ENCODE peak calls at places on chromosomes 6 and 20, in seven cellular contexts. One of them, this sample, is unnamed.

GRCh38 chr6:111912904-111913303 is 39.7 kb upstream of the FYN start:
- DNase-seq in fibroblast of lung: no peak
- DNase-seq in PC-9: no peak
- DNase-seq in PC-3: no peak
- DNase-seq in neural progenitor cell: no peak
- DNase-seq in GM12878: no peak
- DNase-seq in HCT116: no peak
- DNase-seq in this sample: no peak

GRCh38 chr6:32116674-32117073 is 7.5 kb upstream of the TNXB start:
- DNase-seq in fibroblast of lung: no peak
- DNase-seq in PC-9: no peak
- DNase-seq in PC-3: peak; percentile 47
- DNase-seq in neural progenitor cell: peak; percentile 54
- DNase-seq in GM12878: no peak
- DNase-seq in HCT116: no peak
- DNase-seq in this sample: no peak

GRCh38 chr6:25630508-25631229 is 21.3 kb upstream of the SCGN start:
- DNase-seq in fibroblast of lung: no peak
- DNase-seq in PC-9: no peak
- DNase-seq in PC-3: no peak
- DNase-seq in neural progenitor cell: peak; percentile 65
- DNase-seq in GM12878: no peak
- DNase-seq in HCT116: no peak
- DNase-seq in this sample: no peak

GRCh38 chr6:101393291-101394251 is at the start of gene GRIK2:
- DNase-seq in fibroblast of lung: no peak
- DNase-seq in PC-9: peak; percentile 49
- DNase-seq in PC-3: peak; percentile 45
- DNase-seq in neural progenitor cell: peak; percentile 86
- DNase-seq in GM12878: no peak
- DNase-seq in HCT116: no peak
- DNase-seq in this sample: peak; percentile 46

GRCh38 chr6:137240168-137240567 is 21.0 kb upstream of the IFNGR1 start:
- DNase-seq in fibroblast of lung: peak; percentile 97
- DNase-seq in PC-9: no peak
- DNase-seq in PC-3: no peak
- DNase-seq in neural progenitor cell: no peak
- DNase-seq in GM12878: no peak
- DNase-seq in HCT116: no peak
- DNase-seq in this sample: peak; percentile 91

GRCh38 chr20:38418509-38419204 is 16.5 kb downstream of the SNHG17 start:
- DNase-seq in fibroblast of lung: peak; percentile 65
- DNase-seq in PC-9: no peak
- DNase-seq in PC-3: no peak
- DNase-seq in neural progenitor cell: no peak
- DNase-seq in GM12878: no peak
- DNase-seq in HCT116: no peak
- DNase-seq in this sample: no peak

GRCh38 chr6:147759088-147759487 is 250.6 kb downstream of the SAMD5 start:
- DNase-seq in fibroblast of lung: peak; percentile 90
- DNase-seq in PC-9: no peak
- DNase-seq in PC-3: no peak
- DNase-seq in neural progenitor cell: no peak
- DNase-seq in GM12878: no peak
- DNase-seq in HCT116: no peak
- DNase-seq in this sample: no peak

GRCh38 chr6:124792386-124792785 is 169.9 kb upstream of the RNF217 start:
- DNase-seq in fibroblast of lung: no peak
- DNase-seq in PC-9: no peak
- DNase-seq in PC-3: peak; percentile 37
- DNase-seq in neural progenitor cell: no peak
- DNase-seq in GM12878: no peak
- DNase-seq in HCT116: no peak
- DNase-seq in this sample: peak; percentile 60

GRCh38 chr6:157045831-157046454 is 268.8 kb downstream of the ARID1B start:
- DNase-seq in fibroblast of lung: peak; percentile 77
- DNase-seq in PC-9: no peak
- DNase-seq in PC-3: peak; percentile 60
- DNase-seq in neural progenitor cell: peak; percentile 49
- DNase-seq in GM12878: no peak
- DNase-seq in HCT116: peak; percentile 41
- DNase-seq in this sample: peak; percentile 50

GRCh38 chr20:19901226-19901625 is 115.9 kb upstream of the NAA20 start:
- DNase-seq in fibroblast of lung: peak; percentile 17
- DNase-seq in PC-9: no peak
- DNase-seq in PC-3: peak; percentile 58
- DNase-seq in neural progenitor cell: no peak
- DNase-seq in GM12878: no peak
- DNase-seq in HCT116: no peak
- DNase-seq in this sample: peak; percentile 20

GRCh38 chr20:64084209-64085152 is at the start of gene LKAAEAR1:
- DNase-seq in fibroblast of lung: no peak
- DNase-seq in PC-9: no peak
- DNase-seq in PC-3: no peak
- DNase-seq in neural progenitor cell: peak; percentile 59
- DNase-seq in GM12878: no peak
- DNase-seq in HCT116: no peak
- DNase-seq in this sample: no peak

GRCh38 chr6:3232017-3232838 is 4.8 kb upstream of the TUBB2B start:
- DNase-seq in fibroblast of lung: no peak
- DNase-seq in PC-9: no peak
- DNase-seq in PC-3: no peak
- DNase-seq in neural progenitor cell: peak; percentile 45
- DNase-seq in GM12878: no peak
- DNase-seq in HCT116: no peak
- DNase-seq in this sample: no peak

GRCh38 chr6:3229566-3230274 is 2.3 kb upstream of the TUBB2B start:
- DNase-seq in fibroblast of lung: no peak
- DNase-seq in PC-9: no peak
- DNase-seq in PC-3: no peak
- DNase-seq in neural progenitor cell: peak; percentile 75
- DNase-seq in GM12878: no peak
- DNase-seq in HCT116: no peak
- DNase-seq in this sample: no peak

GRCh38 chr6:3233321-3233720 is 5.9 kb upstream of the TUBB2B start:
- DNase-seq in fibroblast of lung: no peak
- DNase-seq in PC-9: no peak
- DNase-seq in PC-3: no peak
- DNase-seq in neural progenitor cell: no peak
- DNase-seq in GM12878: no peak
- DNase-seq in HCT116: no peak
- DNase-seq in this sample: no peak

GRCh38 chr6:3230275-3231212 is 3.1 kb upstream of the TUBB2B start:
- DNase-seq in fibroblast of lung: no peak
- DNase-seq in PC-9: no peak
- DNase-seq in PC-3: no peak
- DNase-seq in neural progenitor cell: peak; percentile 90
- DNase-seq in GM12878: no peak
- DNase-seq in HCT116: no peak
- DNase-seq in this sample: no peak

GRCh38 chr6:3231213-3232016 is 4.0 kb upstream of the TUBB2B start:
- DNase-seq in fibroblast of lung: peak; percentile 78
- DNase-seq in PC-9: peak; percentile 16
- DNase-seq in PC-3: peak; percentile 70
- DNase-seq in neural progenitor cell: peak; percentile 92
- DNase-seq in GM12878: no peak
- DNase-seq in HCT116: no peak
- DNase-seq in this sample: peak; percentile 60
- TF ChIP-seq EZH2 in fibroblast of lung: peak; percentile 46
- TF ChIP-seq EZH2 in PC-9: no peak
- TF ChIP-seq EZH2 in PC-3: no peak
- TF ChIP-seq EZH2 in neural progenitor cell: peak; percentile 19
- TF ChIP-seq EZH2 in GM12878: no peak
- TF ChIP-seq EZH2 in HCT116: no peak
- TF ChIP-seq EZH2 in this sample: no peak

DNA sequence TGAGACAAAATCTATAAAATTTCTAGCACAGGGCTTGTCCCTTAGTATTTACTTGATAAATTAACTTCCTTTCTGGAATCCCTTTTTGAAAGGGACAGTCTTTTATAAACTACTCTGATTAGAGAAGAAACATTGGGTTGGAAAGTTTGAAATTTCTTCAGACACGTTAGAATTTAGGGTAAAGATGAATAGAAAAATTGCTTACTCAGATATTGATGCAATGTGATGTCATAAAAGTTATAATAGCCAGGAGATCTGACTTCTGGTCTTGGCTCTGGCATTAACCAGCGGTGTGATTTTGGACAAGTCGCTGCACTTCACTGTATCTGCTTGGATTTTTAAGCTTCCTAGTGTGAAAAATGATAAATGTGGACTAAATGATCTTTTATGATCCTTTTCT is 9.7 kb upstream of the TNFRSF21 start:
- DNase-seq in fibroblast of lung: no peak
- DNase-seq in PC-9: no peak
- DNase-seq in PC-3: no peak
- DNase-seq in neural progenitor cell: no peak
- DNase-seq in GM12878: no peak
- DNase-seq in HCT116: no peak
- DNase-seq in this sample: no peak
- H3K4me3 ChIP-seq in fibroblast of lung: no peak overlapping the region
- H3K4me3 ChIP-seq in PC-9: no peak overlapping the region
- H3K4me3 ChIP-seq in PC-3: no peak overlapping the region
- H3K4me3 ChIP-seq in neural progenitor cell: no peak overlapping the region
- H3K4me3 ChIP-seq in GM12878: no peak overlapping the region
- H3K4me3 ChIP-seq in HCT116: no peak overlapping the region
- H3K4me3 ChIP-seq in this sample: no peak overlapping the region

GRCh38 chr20:25079171-25079570 is 2.8 kb downstream of the VSX1 start:
- DNase-seq in fibroblast of lung: no peak
- DNase-seq in PC-9: no peak
- DNase-seq in PC-3: no peak
- DNase-seq in neural progenitor cell: no peak
- DNase-seq in GM12878: no peak
- DNase-seq in HCT116: no peak
- DNase-seq in this sample: no peak

GRCh38 chr20:25077610-25078169 is 4.3 kb downstream of the VSX1 start:
- DNase-seq in fibroblast of lung: no peak
- DNase-seq in PC-9: peak; percentile 46
- DNase-seq in PC-3: no peak
- DNase-seq in neural progenitor cell: peak; percentile 57
- DNase-seq in GM12878: no peak
- DNase-seq in HCT116: no peak
- DNase-seq in this sample: no peak

GRCh38 chr20:25076201-25076600 is 5.7 kb downstream of the VSX1 start:
- DNase-seq in fibroblast of lung: no peak
- DNase-seq in PC-9: peak; percentile 39
- DNase-seq in PC-3: peak; percentile 38
- DNase-seq in neural progenitor cell: no peak
- DNase-seq in GM12878: no peak
- DNase-seq in HCT116: peak; percentile 19
- DNase-seq in this sample: no peak

GRCh38 chr20:25076731-25077609 is 5.0 kb downstream of the VSX1 start:
- DNase-seq in fibroblast of lung: no peak
- DNase-seq in PC-9: peak; percentile 93
- DNase-seq in PC-3: peak; percentile 88
- DNase-seq in neural progenitor cell: peak; percentile 27
- DNase-seq in GM12878: no peak
- DNase-seq in HCT116: peak; percentile 73
- DNase-seq in this sample: peak; percentile 65

DNA sequence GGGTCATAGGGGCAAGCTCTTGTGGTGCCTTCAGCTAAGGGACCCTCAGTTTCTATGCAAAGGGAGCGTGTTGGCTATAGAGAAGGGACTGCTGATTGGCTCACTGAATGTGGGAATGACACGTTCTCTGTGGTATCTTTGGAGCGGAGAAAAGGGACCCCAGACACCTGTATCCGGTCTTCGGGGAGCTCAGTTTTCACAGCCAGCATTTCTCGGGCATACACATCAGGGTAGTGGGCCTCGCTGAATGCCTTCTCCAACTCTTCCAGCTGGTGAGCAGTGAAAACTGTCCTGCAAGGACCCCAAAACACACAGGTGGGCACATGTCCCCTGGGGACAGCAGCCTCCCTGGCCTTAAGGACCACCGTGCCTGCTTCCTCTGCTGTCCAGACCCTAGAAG is 3.3 kb downstream of the VSX1 start:
- DNase-seq in fibroblast of lung: no peak
- DNase-seq in PC-9: no peak
- DNase-seq in PC-3: no peak
- DNase-seq in neural progenitor cell: no peak
- DNase-seq in GM12878: no peak
- DNase-seq in HCT116: no peak
- DNase-seq in this sample: no peak
- TF ChIP-seq EZH2 in fibroblast of lung: no peak
- TF ChIP-seq EZH2 in PC-9: no peak
- TF ChIP-seq EZH2 in PC-3: no peak
- TF ChIP-seq EZH2 in neural progenitor cell: no peak
- TF ChIP-seq EZH2 in GM12878: no peak
- TF ChIP-seq EZH2 in HCT116: no peak
- TF ChIP-seq EZH2 in this sample: no peak

DNA sequence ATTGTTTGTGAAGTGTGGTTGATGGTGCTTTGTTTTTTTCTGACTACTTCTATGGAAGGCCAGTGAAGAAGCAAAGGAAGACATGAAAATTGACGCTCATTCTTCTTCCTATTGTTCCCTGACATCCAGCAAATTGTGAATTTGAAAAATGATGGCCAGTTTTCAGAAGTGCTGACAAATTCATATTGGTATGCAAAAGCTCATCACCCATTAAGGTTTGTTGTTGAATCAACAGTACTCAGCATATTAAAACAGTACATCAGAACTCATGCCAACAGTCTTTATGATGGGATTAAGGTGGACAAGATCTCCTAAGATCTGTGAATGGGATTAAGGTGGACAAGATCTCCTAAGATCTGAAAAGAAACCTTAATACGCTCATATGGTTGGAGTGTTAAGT is 1.0 kb upstream of the MTG2 start:
- DNase-seq in fibroblast of lung: no peak
- DNase-seq in PC-9: no peak
- DNase-seq in PC-3: no peak
- DNase-seq in neural progenitor cell: no peak
- DNase-seq in GM12878: no peak
- DNase-seq in HCT116: no peak
- DNase-seq in this sample: no peak
- H3K4me3 ChIP-seq in fibroblast of lung: peak overlapping the region; percentile 94
- H3K4me3 ChIP-seq in PC-9: peak overlapping the region; percentile 81
- H3K4me3 ChIP-seq in PC-3: peak overlapping the region; percentile 98
- H3K4me3 ChIP-seq in neural progenitor cell: peak overlapping the region; percentile 95
- H3K4me3 ChIP-seq in GM12878: peak overlapping the region; percentile 100
- H3K4me3 ChIP-seq in HCT116: peak overlapping the region; percentile 68
- H3K4me3 ChIP-seq in this sample: peak overlapping the region; percentile 99